ENCODE peak calls at places on chromosomes 7 and 10, in eight cellular contexts. One of them, this sample, is unnamed.

GRCh38 chr10:283916-284356 is 148.7 kb downstream of the ZMYND11 start:
- DNase-seq in GM04504: no peak
- DNase-seq in activated T-cell treated with anti-CD3 and anti-CD28 coated beads, Interleukin-2, amount 50 U/mL, for 48 hours: peak
- DNase-seq in stimulated activated CD4-positive, alpha-beta T cell treated with anti-CD3 and anti-CD28 coated beads, Interleukin-12 subunit alpha, Interleukin-12 subunit beta, amount 100 ng/mL, for 4 hours: no peak
- DNase-seq in activated CD4-positive, CD25-positive, alpha-beta regulatory T cell: no peak
- DNase-seq in Right ventricle myocardium superior: no peak
- DNase-seq in B cell: peak
- DNase-seq in iris pigment epithelial cell: no peak
- DNase-seq in this sample: no peak

GRCh38 chr10:26804418-26805393 is 56.1 kb downstream of the ABI1 start:
- DNase-seq in B cell: no peak
- DNase-seq in stimulated activated CD4-positive, alpha-beta T cell treated with anti-CD3 and anti-CD28 coated beads, Interleukin-12 subunit alpha, Interleukin-12 subunit beta, amount 100 ng/mL, for 4 hours: no peak
- DNase-seq in Right ventricle myocardium superior: no peak
- DNase-seq in activated T-cell treated with anti-CD3 and anti-CD28 coated beads, Interleukin-2, amount 50 U/mL, for 48 hours: no peak
- DNase-seq in activated CD4-positive, CD25-positive, alpha-beta regulatory T cell: no peak
- DNase-seq in GM04504: no peak
- DNase-seq in iris pigment epithelial cell: no peak
- DNase-seq in this sample: no peak

GRCh38 chr7:55533050-55533728 is 39.1 kb downstream of the VOPP1 start:
- DNase-seq in Right ventricle myocardium superior: no peak
- DNase-seq in activated CD4-positive, CD25-positive, alpha-beta regulatory T cell: no peak
- DNase-seq in B cell: peak
- DNase-seq in stimulated activated CD4-positive, alpha-beta T cell treated with anti-CD3 and anti-CD28 coated beads, Interleukin-12 subunit alpha, Interleukin-12 subunit beta, amount 100 ng/mL, for 4 hours: peak
- DNase-seq in iris pigment epithelial cell: peak
- DNase-seq in GM04504: no peak
- DNase-seq in activated T-cell treated with anti-CD3 and anti-CD28 coated beads, Interleukin-2, amount 50 U/mL, for 48 hours: peak
- DNase-seq in this sample: peak

GRCh38 chr10:59079386-59080226 is 96.8 kb upstream of the PHYHIPL start:
- DNase-seq in activated T-cell treated with anti-CD3 and anti-CD28 coated beads, Interleukin-2, amount 50 U/mL, for 48 hours: no peak
- DNase-seq in Right ventricle myocardium superior: no peak
- DNase-seq in iris pigment epithelial cell: peak
- DNase-seq in stimulated activated CD4-positive, alpha-beta T cell treated with anti-CD3 and anti-CD28 coated beads, Interleukin-12 subunit alpha, Interleukin-12 subunit beta, amount 100 ng/mL, for 4 hours: no peak
- DNase-seq in activated CD4-positive, CD25-positive, alpha-beta regulatory T cell: no peak
- DNase-seq in GM04504: peak
- DNase-seq in B cell: no peak
- DNase-seq in this sample: peak

GRCh38 chr10:3699896-3700295 is 85.1 kb downstream of the KLF6 start:
- DNase-seq in B cell: no peak
- DNase-seq in Right ventricle myocardium superior: no peak
- DNase-seq in stimulated activated CD4-positive, alpha-beta T cell treated with anti-CD3 and anti-CD28 coated beads, Interleukin-12 subunit alpha, Interleukin-12 subunit beta, amount 100 ng/mL, for 4 hours: no peak
- DNase-seq in activated CD4-positive, CD25-positive, alpha-beta regulatory T cell: no peak
- DNase-seq in GM04504: no peak
- DNase-seq in iris pigment epithelial cell: no peak
- DNase-seq in activated T-cell treated with anti-CD3 and anti-CD28 coated beads, Interleukin-2, amount 50 U/mL, for 48 hours: no peak
- DNase-seq in this sample: no peak

GRCh38 chr10:101903827-101904520 is 60.4 kb upstream of the KCNIP2 start:
- DNase-seq in stimulated activated CD4-positive, alpha-beta T cell treated with anti-CD3 and anti-CD28 coated beads, Interleukin-12 subunit alpha, Interleukin-12 subunit beta, amount 100 ng/mL, for 4 hours: no peak
- DNase-seq in GM04504: no peak
- DNase-seq in B cell: peak
- DNase-seq in activated T-cell treated with anti-CD3 and anti-CD28 coated beads, Interleukin-2, amount 50 U/mL, for 48 hours: no peak
- DNase-seq in iris pigment epithelial cell: no peak
- DNase-seq in activated CD4-positive, CD25-positive, alpha-beta regulatory T cell: no peak
- DNase-seq in Right ventricle myocardium superior: no peak
- DNase-seq in this sample: no peak

GRCh38 chr7:127035203-127035849 is 217.4 kb downstream of the GRM8 start:
- DNase-seq in activated CD4-positive, CD25-positive, alpha-beta regulatory T cell: no peak
- DNase-seq in iris pigment epithelial cell: no peak
- DNase-seq in GM04504: no peak
- DNase-seq in B cell: no peak
- DNase-seq in activated T-cell treated with anti-CD3 and anti-CD28 coated beads, Interleukin-2, amount 50 U/mL, for 48 hours: no peak
- DNase-seq in Right ventricle myocardium superior: no peak
- DNase-seq in stimulated activated CD4-positive, alpha-beta T cell treated with anti-CD3 and anti-CD28 coated beads, Interleukin-12 subunit alpha, Interleukin-12 subunit beta, amount 100 ng/mL, for 4 hours: no peak
- DNase-seq in this sample: no peak

GRCh38 chr7:41256186-41256945 is 446.5 kb downstream of the INHBA start:
- DNase-seq in stimulated activated CD4-positive, alpha-beta T cell treated with anti-CD3 and anti-CD28 coated beads, Interleukin-12 subunit alpha, Interleukin-12 subunit beta, amount 100 ng/mL, for 4 hours: no peak
- DNase-seq in iris pigment epithelial cell: peak
- DNase-seq in B cell: no peak
- DNase-seq in GM04504: no peak
- DNase-seq in Right ventricle myocardium superior: no peak
- DNase-seq in activated T-cell treated with anti-CD3 and anti-CD28 coated beads, Interleukin-2, amount 50 U/mL, for 48 hours: no peak
- DNase-seq in activated CD4-positive, CD25-positive, alpha-beta regulatory T cell: no peak
- DNase-seq in this sample: no peak

GRCh38 chr7:15795371-15795770 is 108.9 kb upstream of the MEOX2 start:
- DNase-seq in B cell: no peak
- DNase-seq in Right ventricle myocardium superior: no peak
- DNase-seq in activated CD4-positive, CD25-positive, alpha-beta regulatory T cell: no peak
- DNase-seq in activated T-cell treated with anti-CD3 and anti-CD28 coated beads, Interleukin-2, amount 50 U/mL, for 48 hours: no peak
- DNase-seq in GM04504: no peak
- DNase-seq in stimulated activated CD4-positive, alpha-beta T cell treated with anti-CD3 and anti-CD28 coated beads, Interleukin-12 subunit alpha, Interleukin-12 subunit beta, amount 100 ng/mL, for 4 hours: no peak
- DNase-seq in iris pigment epithelial cell: no peak
- DNase-seq in this sample: no peak

GRCh38 chr10:122567056-122567660 is 6.6 kb downstream of the DMBT1 start:
- DNase-seq in iris pigment epithelial cell: no peak
- DNase-seq in activated T-cell treated with anti-CD3 and anti-CD28 coated beads, Interleukin-2, amount 50 U/mL, for 48 hours: peak
- DNase-seq in activated CD4-positive, CD25-positive, alpha-beta regulatory T cell: no peak
- DNase-seq in B cell: no peak
- DNase-seq in stimulated activated CD4-positive, alpha-beta T cell treated with anti-CD3 and anti-CD28 coated beads, Interleukin-12 subunit alpha, Interleukin-12 subunit beta, amount 100 ng/mL, for 4 hours: peak
- DNase-seq in Right ventricle myocardium superior: no peak
- DNase-seq in GM04504: no peak
- DNase-seq in this sample: peak

GRCh38 chr7:2686101-2686500 is 1.9 kb upstream of the AMZ1 start:
- DNase-seq in GM04504: no peak
- DNase-seq in Right ventricle myocardium superior: no peak
- DNase-seq in iris pigment epithelial cell: no peak
- DNase-seq in stimulated activated CD4-positive, alpha-beta T cell treated with anti-CD3 and anti-CD28 coated beads, Interleukin-12 subunit alpha, Interleukin-12 subunit beta, amount 100 ng/mL, for 4 hours: no peak
- DNase-seq in activated CD4-positive, CD25-positive, alpha-beta regulatory T cell: no peak
- DNase-seq in B cell: no peak
- DNase-seq in activated T-cell treated with anti-CD3 and anti-CD28 coated beads, Interleukin-2, amount 50 U/mL, for 48 hours: no peak
- DNase-seq in this sample: no peak

GRCh38 chr10:126683466-126683865 is 13.0 kb upstream of the C10orf90 start:
- DNase-seq in stimulated activated CD4-positive, alpha-beta T cell treated with anti-CD3 and anti-CD28 coated beads, Interleukin-12 subunit alpha, Interleukin-12 subunit beta, amount 100 ng/mL, for 4 hours: no peak
- DNase-seq in activated T-cell treated with anti-CD3 and anti-CD28 coated beads, Interleukin-2, amount 50 U/mL, for 48 hours: no peak
- DNase-seq in B cell: no peak
- DNase-seq in iris pigment epithelial cell: no peak
- DNase-seq in Right ventricle myocardium superior: no peak
- DNase-seq in GM04504: no peak
- DNase-seq in activated CD4-positive, CD25-positive, alpha-beta regulatory T cell: no peak
- DNase-seq in this sample: no peak

GRCh38 chr7:29038463-29038862 is 80.3 kb upstream of the TRIL start:
- DNase-seq in stimulated activated CD4-positive, alpha-beta T cell treated with anti-CD3 and anti-CD28 coated beads, Interleukin-12 subunit alpha, Interleukin-12 subunit beta, amount 100 ng/mL, for 4 hours: no peak
- DNase-seq in GM04504: no peak
- DNase-seq in iris pigment epithelial cell: peak
- DNase-seq in activated T-cell treated with anti-CD3 and anti-CD28 coated beads, Interleukin-2, amount 50 U/mL, for 48 hours: no peak
- DNase-seq in Right ventricle myocardium superior: no peak
- DNase-seq in activated CD4-positive, CD25-positive, alpha-beta regulatory T cell: no peak
- DNase-seq in B cell: no peak
- DNase-seq in this sample: peak

GRCh38 chr10:91598211-91598981 is 34.5 kb downstream of the PPP1R3C start:
- DNase-seq in GM04504: no peak
- DNase-seq in Right ventricle myocardium superior: no peak
- DNase-seq in activated T-cell treated with anti-CD3 and anti-CD28 coated beads, Interleukin-2, amount 50 U/mL, for 48 hours: no peak
- DNase-seq in stimulated activated CD4-positive, alpha-beta T cell treated with anti-CD3 and anti-CD28 coated beads, Interleukin-12 subunit alpha, Interleukin-12 subunit beta, amount 100 ng/mL, for 4 hours: no peak
- DNase-seq in iris pigment epithelial cell: peak
- DNase-seq in activated CD4-positive, CD25-positive, alpha-beta regulatory T cell: no peak
- DNase-seq in B cell: no peak
- DNase-seq in this sample: peak

GRCh38 chr7:42236266-42237161 is 495 bp downstream of the GLI3 start:
- DNase-seq in GM04504: no peak
- DNase-seq in stimulated activated CD4-positive, alpha-beta T cell treated with anti-CD3 and anti-CD28 coated beads, Interleukin-12 subunit alpha, Interleukin-12 subunit beta, amount 100 ng/mL, for 4 hours: no peak
- DNase-seq in B cell: no peak
- DNase-seq in Right ventricle myocardium superior: peak
- DNase-seq in iris pigment epithelial cell: peak
- DNase-seq in activated CD4-positive, CD25-positive, alpha-beta regulatory T cell: no peak
- DNase-seq in activated T-cell treated with anti-CD3 and anti-CD28 coated beads, Interleukin-2, amount 50 U/mL, for 48 hours: peak
- DNase-seq in this sample: peak

GRCh38 chr10:84114088-84114667 is 25.1 kb upstream of the GHITM start:
- DNase-seq in Right ventricle myocardium superior: no peak
- DNase-seq in stimulated activated CD4-positive, alpha-beta T cell treated with anti-CD3 and anti-CD28 coated beads, Interleukin-12 subunit alpha, Interleukin-12 subunit beta, amount 100 ng/mL, for 4 hours: no peak
- DNase-seq in B cell: no peak
- DNase-seq in activated CD4-positive, CD25-positive, alpha-beta regulatory T cell: no peak
- DNase-seq in activated T-cell treated with anti-CD3 and anti-CD28 coated beads, Interleukin-2, amount 50 U/mL, for 48 hours: no peak
- DNase-seq in GM04504: no peak
- DNase-seq in iris pigment epithelial cell: peak
- DNase-seq in this sample: no peak

GRCh38 chr10:103284170-103284569 is 7.2 kb downstream of the INA start:
- DNase-seq in B cell: no peak
- DNase-seq in stimulated activated CD4-positive, alpha-beta T cell treated with anti-CD3 and anti-CD28 coated beads, Interleukin-12 subunit alpha, Interleukin-12 subunit beta, amount 100 ng/mL, for 4 hours: no peak
- DNase-seq in activated T-cell treated with anti-CD3 and anti-CD28 coated beads, Interleukin-2, amount 50 U/mL, for 48 hours: no peak
- DNase-seq in activated CD4-positive, CD25-positive, alpha-beta regulatory T cell: no peak
- DNase-seq in Right ventricle myocardium superior: no peak
- DNase-seq in iris pigment epithelial cell: peak
- DNase-seq in GM04504: peak
- DNase-seq in this sample: no peak

GRCh38 chr10:26254616-26255015 is 38.0 kb downstream of the GAD2 start:
- DNase-seq in iris pigment epithelial cell: no peak
- DNase-seq in GM04504: no peak
- DNase-seq in activated CD4-positive, CD25-positive, alpha-beta regulatory T cell: no peak
- DNase-seq in Right ventricle myocardium superior: no peak
- DNase-seq in B cell: no peak
- DNase-seq in activated T-cell treated with anti-CD3 and anti-CD28 coated beads, Interleukin-2, amount 50 U/mL, for 48 hours: no peak
- DNase-seq in stimulated activated CD4-positive, alpha-beta T cell treated with anti-CD3 and anti-CD28 coated beads, Interleukin-12 subunit alpha, Interleukin-12 subunit beta, amount 100 ng/mL, for 4 hours: no peak
- DNase-seq in this sample: no peak

GRCh38 chr7:120990468-120991118 is 2.1 kb downstream of the CPED1 start:
- DNase-seq in B cell: no peak
- DNase-seq in Right ventricle myocardium superior: no peak
- DNase-seq in activated CD4-positive, CD25-positive, alpha-beta regulatory T cell: no peak
- DNase-seq in GM04504: no peak
- DNase-seq in stimulated activated CD4-positive, alpha-beta T cell treated with anti-CD3 and anti-CD28 coated beads, Interleukin-12 subunit alpha, Interleukin-12 subunit beta, amount 100 ng/mL, for 4 hours: no peak
- DNase-seq in activated T-cell treated with anti-CD3 and anti-CD28 coated beads, Interleukin-2, amount 50 U/mL, for 48 hours: no peak
- DNase-seq in iris pigment epithelial cell: no peak
- DNase-seq in this sample: no peak

GRCh38 chr10:5551531-5552375 is 27.0 kb downstream of the CALML3 start:
- DNase-seq in activated T-cell treated with anti-CD3 and anti-CD28 coated beads, Interleukin-2, amount 50 U/mL, for 48 hours: peak
- DNase-seq in activated CD4-positive, CD25-positive, alpha-beta regulatory T cell: no peak
- DNase-seq in B cell: no peak
- DNase-seq in Right ventricle myocardium superior: peak
- DNase-seq in GM04504: no peak
- DNase-seq in iris pigment epithelial cell: peak
- DNase-seq in stimulated activated CD4-positive, alpha-beta T cell treated with anti-CD3 and anti-CD28 coated beads, Interleukin-12 subunit alpha, Interleukin-12 subunit beta, amount 100 ng/mL, for 4 hours: peak
- DNase-seq in this sample: peak

GRCh38 chr10:30034433-30035137 is 24.8 kb downstream of the JCAD start:
- DNase-seq in GM04504: no peak
- DNase-seq in B cell: no peak
- DNase-seq in stimulated activated CD4-positive, alpha-beta T cell treated with anti-CD3 and anti-CD28 coated beads, Interleukin-12 subunit alpha, Interleukin-12 subunit beta, amount 100 ng/mL, for 4 hours: no peak
- DNase-seq in activated CD4-positive, CD25-positive, alpha-beta regulatory T cell: no peak
- DNase-seq in iris pigment epithelial cell: no peak
- DNase-seq in Right ventricle myocardium superior: no peak
- DNase-seq in activated T-cell treated with anti-CD3 and anti-CD28 coated beads, Interleukin-2, amount 50 U/mL, for 48 hours: no peak
- DNase-seq in this sample: no peak

GRCh38 chr7:138074121-138074520 is 2.1 kb upstream of the AKR1D1 start:
- DNase-seq in GM04504: no peak
- DNase-seq in B cell: no peak
- DNase-seq in stimulated activated CD4-positive, alpha-beta T cell treated with anti-CD3 and anti-CD28 coated beads, Interleukin-12 subunit alpha, Interleukin-12 subunit beta, amount 100 ng/mL, for 4 hours: no peak
- DNase-seq in activated T-cell treated with anti-CD3 and anti-CD28 coated beads, Interleukin-2, amount 50 U/mL, for 48 hours: no peak
- DNase-seq in iris pigment epithelial cell: no peak
- DNase-seq in Right ventricle myocardium superior: no peak
- DNase-seq in activated CD4-positive, CD25-positive, alpha-beta regulatory T cell: no peak
- DNase-seq in this sample: no peak

GRCh38 chr10:118832242-118832651 is 77.5 kb upstream of the CACUL1 start:
- DNase-seq in activated T-cell treated with anti-CD3 and anti-CD28 coated beads, Interleukin-2, amount 50 U/mL, for 48 hours: no peak
- DNase-seq in activated CD4-positive, CD25-positive, alpha-beta regulatory T cell: no peak
- DNase-seq in stimulated activated CD4-positive, alpha-beta T cell treated with anti-CD3 and anti-CD28 coated beads, Interleukin-12 subunit alpha, Interleukin-12 subunit beta, amount 100 ng/mL, for 4 hours: no peak
- DNase-seq in GM04504: no peak
- DNase-seq in B cell: no peak
- DNase-seq in Right ventricle myocardium superior: peak
- DNase-seq in iris pigment epithelial cell: peak
- DNase-seq in this sample: no peak

GRCh38 chr10:78184851-78185692 is 151.4 kb downstream of the RPS24 start:
- DNase-seq in stimulated activated CD4-positive, alpha-beta T cell treated with anti-CD3 and anti-CD28 coated beads, Interleukin-12 subunit alpha, Interleukin-12 subunit beta, amount 100 ng/mL, for 4 hours: no peak
- DNase-seq in activated T-cell treated with anti-CD3 and anti-CD28 coated beads, Interleukin-2, amount 50 U/mL, for 48 hours: no peak
- DNase-seq in Right ventricle myocardium superior: no peak
- DNase-seq in B cell: no peak
- DNase-seq in GM04504: no peak
- DNase-seq in activated CD4-positive, CD25-positive, alpha-beta regulatory T cell: no peak
- DNase-seq in iris pigment epithelial cell: no peak
- DNase-seq in this sample: no peak

GRCh38 chr10:74282853-74283205 is 131.8 kb downstream of the ADK start:
- DNase-seq in stimulated activated CD4-positive, alpha-beta T cell treated with anti-CD3 and anti-CD28 coated beads, Interleukin-12 subunit alpha, Interleukin-12 subunit beta, amount 100 ng/mL, for 4 hours: no peak
- DNase-seq in Right ventricle myocardium superior: no peak
- DNase-seq in B cell: no peak
- DNase-seq in activated T-cell treated with anti-CD3 and anti-CD28 coated beads, Interleukin-2, amount 50 U/mL, for 48 hours: no peak
- DNase-seq in iris pigment epithelial cell: peak
- DNase-seq in GM04504: no peak
- DNase-seq in activated CD4-positive, CD25-positive, alpha-beta regulatory T cell: no peak
- DNase-seq in this sample: no peak

GRCh38 chr7:144649120-144649519 is 186.7 kb downstream of the TPK1 start:
- DNase-seq in activated T-cell treated with anti-CD3 and anti-CD28 coated beads, Interleukin-2, amount 50 U/mL, for 48 hours: no peak
- DNase-seq in GM04504: no peak
- DNase-seq in stimulated activated CD4-positive, alpha-beta T cell treated with anti-CD3 and anti-CD28 coated beads, Interleukin-12 subunit alpha, Interleukin-12 subunit beta, amount 100 ng/mL, for 4 hours: no peak
- DNase-seq in activated CD4-positive, CD25-positive, alpha-beta regulatory T cell: no peak
- DNase-seq in B cell: no peak
- DNase-seq in Right ventricle myocardium superior: no peak
- DNase-seq in iris pigment epithelial cell: no peak
- DNase-seq in this sample: no peak

GRCh38 chr7:151696738-151697514 is 177.2 kb upstream of the RHEB start:
- DNase-seq in GM04504: no peak
- DNase-seq in activated T-cell treated with anti-CD3 and anti-CD28 coated beads, Interleukin-2, amount 50 U/mL, for 48 hours: no peak
- DNase-seq in stimulated activated CD4-positive, alpha-beta T cell treated with anti-CD3 and anti-CD28 coated beads, Interleukin-12 subunit alpha, Interleukin-12 subunit beta, amount 100 ng/mL, for 4 hours: no peak
- DNase-seq in B cell: no peak
- DNase-seq in iris pigment epithelial cell: no peak
- DNase-seq in Right ventricle myocardium superior: peak
- DNase-seq in activated CD4-positive, CD25-positive, alpha-beta regulatory T cell: no peak
- DNase-seq in this sample: no peak

GRCh38 chr10:103876155-103876554 is 20.8 kb upstream of the SH3PXD2A start:
- DNase-seq in GM04504: no peak
- DNase-seq in activated T-cell treated with anti-CD3 and anti-CD28 coated beads, Interleukin-2, amount 50 U/mL, for 48 hours: no peak
- DNase-seq in stimulated activated CD4-positive, alpha-beta T cell treated with anti-CD3 and anti-CD28 coated beads, Interleukin-12 subunit alpha, Interleukin-12 subunit beta, amount 100 ng/mL, for 4 hours: no peak
- DNase-seq in Right ventricle myocardium superior: no peak
- DNase-seq in iris pigment epithelial cell: no peak
- DNase-seq in B cell: no peak
- DNase-seq in activated CD4-positive, CD25-positive, alpha-beta regulatory T cell: no peak
- DNase-seq in this sample: no peak

GRCh38 chr10:78696791-78697420 is 371.9 kb upstream of the ZMIZ1 start:
- DNase-seq in iris pigment epithelial cell: no peak
- DNase-seq in Right ventricle myocardium superior: no peak
- DNase-seq in B cell: no peak
- DNase-seq in stimulated activated CD4-positive, alpha-beta T cell treated with anti-CD3 and anti-CD28 coated beads, Interleukin-12 subunit alpha, Interleukin-12 subunit beta, amount 100 ng/mL, for 4 hours: no peak
- DNase-seq in activated CD4-positive, CD25-positive, alpha-beta regulatory T cell: no peak
- DNase-seq in GM04504: no peak
- DNase-seq in activated T-cell treated with anti-CD3 and anti-CD28 coated beads, Interleukin-2, amount 50 U/mL, for 48 hours: no peak
- DNase-seq in this sample: no peak

GRCh38 chr10:30722956-30723355 is 93.4 kb upstream of the LYZL2 start:
- DNase-seq in GM04504: no peak
- DNase-seq in activated CD4-positive, CD25-positive, alpha-beta regulatory T cell: no peak
- DNase-seq in stimulated activated CD4-positive, alpha-beta T cell treated with anti-CD3 and anti-CD28 coated beads, Interleukin-12 subunit alpha, Interleukin-12 subunit beta, amount 100 ng/mL, for 4 hours: no peak
- DNase-seq in Right ventricle myocardium superior: no peak
- DNase-seq in iris pigment epithelial cell: no peak
- DNase-seq in activated T-cell treated with anti-CD3 and anti-CD28 coated beads, Interleukin-2, amount 50 U/mL, for 48 hours: peak
- DNase-seq in B cell: no peak
- DNase-seq in this sample: no peak

GRCh38 chr10:33199731-33200130 is 134.7 kb downstream of the NRP1 start:
- DNase-seq in activated T-cell treated with anti-CD3 and anti-CD28 coated beads, Interleukin-2, amount 50 U/mL, for 48 hours: no peak
- DNase-seq in B cell: no peak
- DNase-seq in Right ventricle myocardium superior: no peak
- DNase-seq in iris pigment epithelial cell: no peak
- DNase-seq in activated CD4-positive, CD25-positive, alpha-beta regulatory T cell: no peak
- DNase-seq in GM04504: no peak
- DNase-seq in stimulated activated CD4-positive, alpha-beta T cell treated with anti-CD3 and anti-CD28 coated beads, Interleukin-12 subunit alpha, Interleukin-12 subunit beta, amount 100 ng/mL, for 4 hours: no peak
- DNase-seq in this sample: no peak

GRCh38 chr7:1661461-1661860 is 8.6 kb upstream of the ELFN1 start:
- DNase-seq in B cell: no peak
- DNase-seq in activated CD4-positive, CD25-positive, alpha-beta regulatory T cell: no peak
- DNase-seq in stimulated activated CD4-positive, alpha-beta T cell treated with anti-CD3 and anti-CD28 coated beads, Interleukin-12 subunit alpha, Interleukin-12 subunit beta, amount 100 ng/mL, for 4 hours: no peak
- DNase-seq in iris pigment epithelial cell: no peak
- DNase-seq in GM04504: no peak
- DNase-seq in Right ventricle myocardium superior: no peak
- DNase-seq in activated T-cell treated with anti-CD3 and anti-CD28 coated beads, Interleukin-2, amount 50 U/mL, for 48 hours: no peak
- DNase-seq in this sample: no peak

GRCh38 chr7:113013761-113014449 is 72.7 kb downstream of the GPR85 start:
- DNase-seq in iris pigment epithelial cell: no peak
- DNase-seq in Right ventricle myocardium superior: no peak
- DNase-seq in GM04504: no peak
- DNase-seq in activated CD4-positive, CD25-positive, alpha-beta regulatory T cell: no peak
- DNase-seq in activated T-cell treated with anti-CD3 and anti-CD28 coated beads, Interleukin-2, amount 50 U/mL, for 48 hours: no peak
- DNase-seq in stimulated activated CD4-positive, alpha-beta T cell treated with anti-CD3 and anti-CD28 coated beads, Interleukin-12 subunit alpha, Interleukin-12 subunit beta, amount 100 ng/mL, for 4 hours: no peak
- DNase-seq in B cell: no peak
- DNase-seq in this sample: no peak

GRCh38 chr10:128047337-128047736 is 78.9 kb downstream of the MKI67 start:
- DNase-seq in GM04504: no peak
- DNase-seq in stimulated activated CD4-positive, alpha-beta T cell treated with anti-CD3 and anti-CD28 coated beads, Interleukin-12 subunit alpha, Interleukin-12 subunit beta, amount 100 ng/mL, for 4 hours: peak
- DNase-seq in iris pigment epithelial cell: peak
- DNase-seq in Right ventricle myocardium superior: peak
- DNase-seq in activated T-cell treated with anti-CD3 and anti-CD28 coated beads, Interleukin-2, amount 50 U/mL, for 48 hours: peak
- DNase-seq in B cell: peak
- DNase-seq in activated CD4-positive, CD25-positive, alpha-beta regulatory T cell: peak
- DNase-seq in this sample: peak

This sample was measured in brain microvascular endothelial cell.